ENCODE peak calls at places on chromosome 6, in five cellular contexts. B is NT2/D1, U is GM12878, Z is H1, M is HEK293T. Q is an unnamed sample.

GRCh38 chr6:135257641-135258405 is 76.7 kb downstream of the MYB start:
- DNase-seq in B (no peak), M (no peak), U (no peak), Z (no peak), Q (no peak)

GRCh38 chr6:83904395-83904794 is 44.9 kb downstream of the CYB5R4 start:
- DNase-seq in Z (no peak), B (no peak), U (no peak), M (no peak), Q (no peak)

GRCh38 chr6:36526066-36526465 is 21.2 kb downstream of the STK38 start:
- DNase-seq in Z (no peak), B (no peak), U (no peak), M (no peak), Q (no peak)

GRCh38 chr6:150256618-150257272 is 112.1 kb upstream of the IYD start:
- DNase-seq in B (no peak), M (no peak), U (no peak), Z (no peak), Q (no peak)

GRCh38 chr6:163820745-163821456 is 406.4 kb downstream of the QKI start:
- DNase-seq in Z (no peak), M (no peak), B (no peak), U (no peak), Q (no peak)

GRCh38 chr6:28525496-28526039 is at the start of gene GPX5:
- DNase-seq in Z (no peak), B (no peak), U (no peak), M (no peak), Q (no peak)

GRCh38 chr6:152295346-152295745 is 341.8 kb downstream of the SYNE1 start:
- DNase-seq in M (no peak), B (no peak), U (no peak), Z (no peak), Q (no peak)

GRCh38 chr6:45789238-45789637 is 226.4 kb downstream of the CLIC5 start:
- DNase-seq in U (no peak), M (no peak), B (no peak), Z (no peak), Q (no peak)

GRCh38 chr6:131949909-131950766 is 1.0 kb downstream of the CCN2 start:
- DNase-seq in U (no peak), B (no peak), Z (no peak), M (peak), Q (peak)

GRCh38 chr6:131197716-131198115 is 62.4 kb downstream of the AKAP7 start:
- DNase-seq in B (no peak), U (no peak), M (no peak), Z (no peak), Q (no peak)

GRCh38 chr6:88361298-88361697 is 195.2 kb upstream of the CNR1 start:
- DNase-seq in B (no peak), M (no peak), Z (no peak), U (no peak), Q (no peak)

GRCh38 chr6:36752187-36752885 is 54.7 kb downstream of the RAB44 start:
- DNase-seq in B (no peak), M (no peak), U (no peak), Z (no peak), Q (no peak)

GRCh38 chr6:110589865-110590513 is 113.6 kb upstream of the SLC22A16 start:
- DNase-seq in U (peak), M (no peak), B (no peak), Z (no peak), Q (no peak)

GRCh38 chr6:36615018-36615761 is 21.0 kb downstream of the SRSF3 start:
- DNase-seq in Z (no peak), U (no peak), M (peak), B (no peak), Q (peak)

GRCh38 chr6:140320799-140321099 is 946.3 kb upstream of the CITED2 start:
- DNase-seq in M (no peak), Z (no peak), U (no peak), B (no peak), Q (no peak)

GRCh38 chr6:125357515-125358256 is 55.9 kb upstream of the HDDC2 start:
- DNase-seq in U (no peak), B (no peak), M (no peak), Z (no peak), Q (no peak)

GRCh38 chr6:31246051-31246495 is 25.8 kb downstream of the HLA-C start:
- DNase-seq in U (no peak), B (peak), M (peak), Z (no peak), Q (peak)
- TF ChIP-seq SUZ12 in U (no peak), B (no peak), M (no peak), Z (no peak), Q (no peak)

DNA sequence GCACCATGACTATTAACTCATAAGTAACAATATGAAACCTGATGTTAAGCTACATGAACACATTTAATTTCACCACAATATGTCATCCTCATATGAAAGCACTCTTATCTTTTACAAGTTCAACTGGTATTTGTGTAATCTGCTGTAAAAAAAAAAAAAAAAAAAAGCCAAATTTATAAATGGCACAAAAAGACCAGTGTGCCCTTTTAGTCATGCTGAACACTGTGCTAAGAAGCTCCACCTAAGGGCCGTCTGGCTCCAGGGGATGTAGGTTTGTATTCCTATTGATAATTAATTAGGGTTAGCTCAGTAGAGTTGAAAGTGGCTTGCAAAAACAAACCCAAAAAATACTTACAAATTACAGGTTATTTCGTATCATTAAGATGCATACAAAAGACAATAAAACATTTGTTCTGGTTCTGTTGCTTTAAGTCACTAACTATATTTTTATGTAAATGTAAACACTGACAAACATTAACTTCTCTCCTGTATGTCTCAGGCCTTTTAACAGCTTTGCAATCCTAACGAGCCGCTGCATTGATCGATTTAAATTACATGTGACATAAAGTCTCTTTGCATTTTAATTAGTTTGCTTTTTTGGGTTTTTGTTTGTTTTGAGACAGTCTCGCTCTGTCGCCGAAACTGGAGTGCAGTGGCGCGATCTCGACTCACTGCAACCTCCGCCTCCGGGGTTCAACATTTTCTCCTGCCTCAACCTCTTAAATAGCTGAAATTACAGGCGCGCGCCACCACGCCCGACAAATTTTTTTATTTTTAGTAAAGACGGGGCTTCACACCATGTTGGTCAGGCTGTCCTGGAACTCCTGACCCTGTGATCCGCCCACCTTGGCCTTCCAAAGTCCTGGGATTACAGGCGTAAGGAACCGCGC is 110.8 kb downstream of the HFE start:
- DNase-seq in B (no peak), M (no peak), U (no peak), Z (no peak), Q (peak)
- TF ChIP-seq SUZ12 in B (no peak), M (no peak), U (no peak), Z (no peak), Q (no peak)

DNA sequence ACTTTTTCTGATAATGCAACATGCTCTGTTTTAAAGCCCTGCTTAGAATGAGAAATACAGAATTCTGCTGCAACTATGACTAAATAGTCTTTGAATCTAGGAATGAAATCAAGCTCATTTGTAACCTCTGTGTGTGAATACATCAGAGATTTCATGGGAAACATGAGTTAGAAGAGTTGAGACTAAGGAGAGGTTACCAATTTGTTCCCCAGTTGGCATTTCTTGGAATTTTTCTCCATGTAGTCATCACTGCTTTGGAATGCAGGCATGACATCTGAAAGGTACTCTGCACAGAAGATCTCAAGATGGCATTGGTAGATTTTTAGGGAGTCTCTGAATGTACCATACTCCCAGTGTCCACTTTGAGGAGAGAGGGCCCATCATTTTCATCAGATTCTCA is 237.2 kb downstream of the TFAP2A start:
- DNase-seq in Z (no peak), B (no peak), U (no peak), M (no peak), Q (no peak)
- TF ChIP-seq SUZ12 in Z (no peak), B (no peak), U (no peak), M (no peak), Q (no peak)

GRCh38 chr6:34792605-34793500 is 970 bp downstream of the BLTP3A start:
- DNase-seq in Z (no peak), M (peak), B (no peak), U (no peak), Q (peak)
- TF ChIP-seq SUZ12 in Z (no peak), M (no peak), B (no peak), U (no peak), Q (no peak)

GRCh38 chr6:34696189-34696738 is 303 bp downstream of the ILRUN start:
- DNase-seq in Z (no peak), M (no peak), U (no peak), B (no peak), Q (no peak)
- TF ChIP-seq SUZ12 in Z (no peak), M (no peak), U (no peak), B (no peak), Q (no peak)